ENCODE peak calls at places on chromosomes 1 and 21, in six cellular contexts. F is AG08396; A is Ammon's horn; T is nucleus accumbens; S is effector memory CD8-positive, alpha-beta T cell; W is Peyer's patch. G is an unnamed sample.

GRCh38 chr1:25467193-25467592 is 36.5 kb downstream of the MACO1 start:
- DNase-seq in A (no peak), T (no peak), F (no peak), S (no peak), W (no peak), G (no peak)

GRCh38 chr1:50658421-50659076 is 235.3 kb upstream of the DMRTA2 start:
- DNase-seq in A (no peak), F (peak), W (no peak), T (no peak), S (no peak), G (peak)

GRCh38 chr1:7047866-7048265 is 262.6 kb downstream of the CAMTA1 start:
- DNase-seq in T (no peak), F (no peak), A (no peak), W (no peak), S (no peak), G (no peak)

GRCh38 chr1:30749691-30750583 is 7.6 kb downstream of the LAPTM5 start:
- DNase-seq in W (peak), A (no peak), F (no peak), T (no peak), S (peak), G (no peak)

GRCh38 chr1:29176567-29176966 is 5.1 kb downstream of the SRSF4 start:
- DNase-seq in F (no peak), T (no peak), S (no peak), A (no peak), W (no peak), G (peak)

GRCh38 chr1:6511461-6512244 is 20.2 kb upstream of the PLEKHG5 start:
- DNase-seq in T (no peak), S (no peak), W (no peak), F (no peak), A (no peak), G (no peak)

GRCh38 chr1:116380499-116381316 is 7.7 kb downstream of the ATP1A1 start:
- DNase-seq in S (no peak), A (no peak), T (no peak), W (no peak), F (no peak), G (no peak)

GRCh38 chr1:7865978-7866377 is 13.1 kb upstream of the UTS2 start:
- DNase-seq in W (no peak), S (no peak), T (no peak), F (no peak), A (no peak), G (no peak)

GRCh38 chr1:46718340-46718726 is 581 bp downstream of the EFCAB14 start:
- DNase-seq in F (peak), A (no peak), T (no peak), S (no peak), W (no peak), G (no peak)

GRCh38 chr1:212486591-212486963 is 53.9 kb downstream of the NENF start:
- DNase-seq in S (no peak), F (no peak), T (no peak), A (no peak), W (no peak), G (no peak)

GRCh38 chr1:2300851-2301606 is 72.9 kb downstream of the SKI start:
- DNase-seq in A (peak), F (peak), T (no peak), S (peak), W (peak), G (peak)

GRCh38 chr21:18041012-18041411 is 203.6 kb upstream of the CHODL start:
- DNase-seq in A (peak), T (no peak), F (no peak), S (peak), W (no peak), G (no peak)

GRCh38 chr1:77829851-77830250 is 50.4 kb downstream of the MIGA1 start:
- DNase-seq in W (no peak), A (no peak), S (no peak), F (no peak), T (no peak), G (no peak)

G was measured in EL.